ENCODE peak calls at places on chromosomes 16 and 17, in seven cellular contexts. G is heart right ventricle, X is mammary epithelial cell, I is fibroblast of lung, T is prostate gland, W is Panc1, P is neural progenitor cell. Z is an unnamed sample.

GRCh38 chr16:72666267-72666666 is 381.7 kb downstream of the ZFHX3 start:
- DNase-seq in I (no peak), P (peak; percentile 12), W (no peak), X (no peak), T (no peak), G (no peak), Z (no peak)

GRCh38 chr16:31008154-31008950 is 2.1 kb downstream of the STX1B start:
- DNase-seq in W (no peak), T (no peak), G (no peak), I (peak; percentile 94), X (peak; percentile 60), P (no peak), Z (no peak)

GRCh38 chr17:74805543-74805991 is 29.4 kb upstream of the NAT9 start:
- DNase-seq in G (peak; percentile 33), P (no peak), I (no peak), T (no peak), W (no peak), X (no peak), Z (no peak)

GRCh38 chr17:1532836-1533602 is 16.6 kb upstream of the INPP5K start:
- DNase-seq in W (no peak), T (no peak), G (no peak), I (no peak), P (peak; percentile 69), X (no peak), Z (no peak)

GRCh38 chr16:85627102-85627834 is 14.1 kb downstream of the GSE1 start:
- DNase-seq in W (no peak), X (no peak), T (no peak), I (no peak), G (no peak), P (no peak), Z (no peak)

GRCh38 chr16:50021509-50021908 is 3.5 kb upstream of the CNEP1R1 start:
- DNase-seq in P (peak; percentile 78), I (no peak), W (no peak), T (no peak), X (peak; percentile 3), G (no peak), Z (no peak)

GRCh38 chr17:50832267-50833227 is 2.8 kb upstream of the WFIKKN2 start:
- DNase-seq in X (no peak), P (no peak), G (no peak), W (no peak), I (no peak), T (no peak), Z (no peak)

GRCh38 chr16:76081936-76082335 is 195.3 kb upstream of the CNTNAP4 start:
- DNase-seq in T (no peak), G (no peak), X (peak; percentile 88), P (no peak), I (no peak), W (no peak), Z (no peak)

GRCh38 chr16:53022374-53022773 is 30.3 kb downstream of the CHD9NB start:
- DNase-seq in W (peak; percentile 13), G (no peak), X (peak; percentile 36), P (peak; percentile 84), I (peak; percentile 30), T (peak; percentile 40), Z (no peak)

GRCh38 chr17:49987681-49988441 is 7.2 kb downstream of the DLX3 start:
- DNase-seq in G (no peak), P (peak; percentile 69), T (peak; percentile 77), I (no peak), X (peak; percentile 42), W (no peak), Z (no peak)

GRCh38 chr17:2931426-2931825 is 132.0 kb downstream of the OR1D5 start:
- DNase-seq in T (no peak), P (peak; percentile 50), I (no peak), X (no peak), G (no peak), W (no peak), Z (no peak)

GRCh38 chr17:81615401-81615930 is 21.4 kb downstream of the NPLOC4 start:
- DNase-seq in W (no peak), P (no peak), X (no peak), G (no peak), I (no peak), T (no peak), Z (no peak)

GRCh38 chr17:37056622-37057021 is 107.9 kb downstream of the AATF start:
- DNase-seq in W (no peak), X (no peak), P (no peak), I (no peak), G (no peak), T (no peak), Z (no peak)

GRCh38 chr16:66660422-66661209 is 35.9 kb downstream of the CMTM4 start:
- DNase-seq in I (peak; percentile 91), X (peak; percentile 85), G (peak; percentile 57), T (peak; percentile 62), W (no peak), P (peak; percentile 75), Z (no peak)

GRCh38 chr17:3554440-3554839 is 3.2 kb downstream of the TRPV3 start:
- DNase-seq in X (no peak), G (no peak), W (no peak), T (no peak), I (no peak), P (no peak), Z (no peak)

GRCh38 chr17:76198702-76199101 is 41.6 kb downstream of the RNF157 start:
- DNase-seq in T (no peak), G (no peak), I (no peak), X (no peak), W (no peak), P (no peak), Z (no peak)

GRCh38 chr17:29143894-29144293 is 36.3 kb downstream of the MYO18A start:
- DNase-seq in X (no peak), P (peak; percentile 50), G (no peak), I (no peak), W (no peak), T (no peak), Z (no peak)

GRCh38 chr17:17042851-17043667 is 802 bp downstream of the MPRIP start:
- DNase-seq in P (peak; percentile 45), G (no peak), I (peak; percentile 65), W (no peak), T (no peak), X (peak; percentile 69), Z (no peak)

GRCh38 chr16:78244131-78244899 is 144.9 kb downstream of the WWOX start:
- DNase-seq in T (no peak), I (peak; percentile 6), X (no peak), W (no peak), G (no peak), P (peak; percentile 24), Z (no peak)

GRCh38 chr17:73591278-73592078 is 52.8 kb downstream of the SDK2 start:
- DNase-seq in X (no peak), T (no peak), P (no peak), G (no peak), W (no peak), I (no peak), Z (no peak)
- H3K27ac ChIP-seq in X (no peak overlapping the region), T (no peak overlapping the region), P (no peak overlapping the region), G (no peak overlapping the region), W (no peak overlapping the region), I (no peak overlapping the region), Z (no peak overlapping the region)

GRCh38 chr16:69821844-69822173 is 59.7 kb downstream of the WWP2 start:
- DNase-seq in T (no peak), I (no peak), G (no peak), P (no peak), X (no peak), W (no peak), Z (no peak)

GRCh38 chr16:69822174-69822935 is 60.2 kb downstream of the WWP2 start:
- DNase-seq in W (no peak), P (no peak), X (no peak), G (no peak), T (no peak), I (no peak), Z (no peak)

GRCh38 chr16:69823831-69824563 is 61.9 kb downstream of the WWP2 start:
- DNase-seq in I (no peak), W (no peak), X (no peak), G (peak; percentile 59), P (no peak), T (no peak), Z (no peak)

GRCh38 chr16:69818811-69819587 is 56.9 kb downstream of the WWP2 start:
- DNase-seq in G (no peak), X (no peak), T (no peak), I (no peak), P (peak; percentile 31), W (no peak), Z (no peak)

DNA sequence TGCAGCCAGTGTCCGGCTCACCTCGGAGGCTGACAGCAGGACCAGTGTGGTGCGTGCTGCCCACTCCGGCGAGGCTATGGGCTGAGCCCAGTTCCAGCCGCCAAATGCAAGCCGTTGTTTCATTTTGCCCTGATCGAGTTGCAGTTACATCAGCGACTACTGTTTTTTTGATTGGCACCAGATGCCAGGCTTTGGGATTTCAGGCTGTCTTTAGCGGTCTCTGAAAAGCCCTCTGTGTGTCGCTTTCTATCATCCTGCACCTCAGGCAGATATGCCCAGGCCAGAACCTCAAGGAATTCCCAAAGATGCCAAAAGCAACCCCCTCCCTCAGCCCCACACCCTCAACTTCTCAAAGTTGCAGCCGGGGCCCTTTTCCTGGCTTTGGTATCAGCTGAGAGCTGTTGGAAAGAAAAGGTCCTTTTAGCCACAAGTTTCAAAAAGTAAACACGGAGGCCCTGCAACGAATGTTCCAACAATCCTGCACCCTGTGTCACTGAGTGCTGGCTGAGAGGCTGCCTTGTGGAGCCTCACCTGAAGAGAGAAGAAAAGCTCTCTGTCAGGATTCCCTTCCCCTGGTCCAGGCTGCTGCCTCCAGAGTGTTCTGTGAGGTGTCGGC is 58.9 kb downstream of the WWP2 start:
- DNase-seq in X (no peak), W (no peak), T (peak; percentile 31), G (no peak), P (no peak), I (peak; percentile 55), Z (no peak)
- H3K4me3 ChIP-seq in X (peak overlapping the region; percentile 14), W (no peak overlapping the region), T (no peak overlapping the region), G (no peak overlapping the region), P (no peak overlapping the region), I (peak overlapping the region; percentile 15), Z (no peak overlapping the region)

DNA sequence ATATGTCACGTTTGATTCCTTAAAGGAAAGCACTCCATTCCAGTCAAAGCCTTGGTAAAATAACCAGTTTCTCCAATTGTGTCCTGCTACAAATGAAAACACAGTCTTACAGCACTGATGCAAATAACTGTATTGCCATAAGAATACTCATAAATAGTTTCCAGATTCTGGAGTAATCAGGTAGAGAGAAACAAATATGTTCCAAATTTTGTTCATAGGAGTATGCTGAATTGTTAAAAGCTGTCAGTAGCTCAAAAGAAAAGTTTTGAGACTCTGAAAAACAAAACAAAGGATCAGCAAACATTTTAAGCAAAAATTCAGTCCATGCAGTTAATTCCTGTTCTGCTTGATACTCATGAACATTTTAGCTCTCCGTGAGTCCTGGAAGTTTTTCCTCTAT is 7.8 kb downstream of the DHRS7B start:
- DNase-seq in I (no peak), T (no peak), G (no peak), X (no peak), W (no peak), P (no peak), Z (no peak)
- H3K9me3 ChIP-seq in I (no peaks in the 10 kb centered on the region), T (no peaks in the 10 kb centered on the region), G (no peaks in the 10 kb centered on the region), X (peaks cover 6% of the 10 kb centered on the region), W (peaks cover 3% of the 10 kb centered on the region), P (peaks cover 40% of the 10 kb centered on the region), Z (no peaks in the 10 kb centered on the region)

DNA sequence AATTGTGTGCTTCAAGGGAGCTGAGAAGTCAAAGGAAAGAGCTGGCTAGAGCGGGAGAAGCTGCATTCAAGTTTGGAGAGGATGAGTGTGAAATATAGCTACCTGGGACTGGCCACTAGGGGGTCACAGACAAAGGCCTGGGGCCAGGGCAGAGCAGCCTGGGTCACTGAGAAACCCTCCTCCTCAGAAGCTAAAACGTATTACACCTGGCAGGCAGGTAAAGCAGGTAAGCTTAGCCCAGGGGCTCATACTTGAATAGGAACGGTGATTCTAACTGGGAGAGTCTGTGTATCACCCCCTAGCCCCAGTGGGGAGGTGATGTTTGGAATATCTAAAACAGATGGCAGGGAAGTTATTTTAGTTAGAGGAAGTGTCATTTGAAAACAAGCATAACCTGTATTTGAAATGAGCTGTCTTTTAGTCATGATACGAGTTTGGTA is 6.8 kb downstream of the KRT37 start:
- DNase-seq in P (peak; percentile 35), G (no peak), I (no peak), X (peak; percentile 65), W (no peak), T (no peak), Z (peak; percentile 29)
- H3K27ac ChIP-seq in P (no peak overlapping the region), G (no peak overlapping the region), I (no peak overlapping the region), X (peak overlapping the region; percentile 40), W (peak overlapping the region; percentile 45), T (no peak overlapping the region), Z (no peak overlapping the region)